ENCODE peak calls at places on chromosomes 3 and 15, in seven cellular contexts. D is A549; R is activated CD8-positive, alpha-beta T cell treated with anti-CD3 and anti-CD28 coated beads for 36 hours; S is AG09309; J is fibroblast of pulmonary artery; L is colonic mucosa; Y is osteocyte. G is an unnamed sample.

GRCh38 chr15:100779331-100780207 is 100.1 kb upstream of the ALDH1A3 start:
- DNase-seq in D (no peak), R (no peak), S (no peak), J (no peak), L (peak; percentile 4), Y (peak; percentile 68), G (no peak)

GRCh38 chr15:52102468-52102867 is 10.1 kb downstream of the BCL2L10 start:
- DNase-seq in D (peak; percentile 67), R (no peak), S (no peak), J (peak; percentile 92), L (no peak), Y (no peak), G (no peak)

GRCh38 chr15:75356006-75356405 is 9.2 kb downstream of the NEIL1 start:
- DNase-seq in D (no peak), R (no peak), S (no peak), J (no peak), L (no peak), Y (no peak), G (no peak)

GRCh38 chr3:188578579-188579363 is 424.8 kb downstream of the LPP start:
- DNase-seq in D (no peak), R (peak; percentile 16), S (peak; percentile 70), J (peak; percentile 95), L (no peak), Y (peak; percentile 83), G (peak; percentile 77)

GRCh38 chr3:89227634-89228033 is 120.2 kb downstream of the EPHA3 start:
- DNase-seq in D (no peak), R (no peak), S (no peak), J (no peak), L (no peak), Y (no peak), G (no peak)

GRCh38 chr15:81225161-81225671 is 28.5 kb downstream of the IL16 start:
- DNase-seq in D (no peak), R (no peak), S (no peak), J (no peak), L (no peak), Y (peak; percentile 56), G (no peak)

GRCh38 chr3:155853214-155854146 is 747 bp downstream of the SLC33A1 start:
- DNase-seq in D (peak; percentile 12), R (peak; percentile 71), S (no peak), J (peak; percentile 30), L (peak; percentile 37), Y (peak; percentile 83), G (no peak)

GRCh38 chr15:50633653-50634052 is 52.9 kb downstream of the TRPM7 start:
- DNase-seq in D (no peak), R (no peak), S (peak; percentile 11), J (peak; percentile 50), L (no peak), Y (no peak), G (no peak)

GRCh38 chr3:115428825-115429224 is 194.5 kb upstream of the GAP43 start:
- DNase-seq in D (peak; percentile 9), R (no peak), S (no peak), J (no peak), L (no peak), Y (no peak), G (no peak)

GRCh38 chr3:50238549-50239026 is 2.6 kb downstream of the GNAI2 start:
- DNase-seq in D (peak; percentile 41), R (peak; percentile 19), S (no peak), J (no peak), L (peak; percentile 94), Y (no peak), G (peak; percentile 69)
- TF ChIP-seq CTCF in D (no peak), R (no peak), S (no peak), J (no peak), L (no peak), Y (no peak), G (no peak)

GRCh38 chr15:64844576-64845140 is 2.9 kb downstream of the PLEKHO2 start:
- DNase-seq in D (no peak), R (peak; percentile 62), S (no peak), J (no peak), L (no peak), Y (no peak), G (no peak)

GRCh38 chr15:64843996-64844395 is 2.3 kb downstream of the PLEKHO2 start:
- DNase-seq in D (no peak), R (no peak), S (no peak), J (no peak), L (no peak), Y (no peak), G (no peak)

GRCh38 chr15:64842099-64842940 is 605 bp downstream of the PLEKHO2 start:
- DNase-seq in D (peak; percentile 44), R (peak; percentile 38), S (no peak), J (peak; percentile 49), L (no peak), Y (no peak), G (no peak)

GRCh38 chr15:64842986-64843561 is 1.4 kb downstream of the PLEKHO2 start:
- DNase-seq in D (no peak), R (no peak), S (no peak), J (peak; percentile 74), L (no peak), Y (no peak), G (peak; percentile 80)

DNA sequence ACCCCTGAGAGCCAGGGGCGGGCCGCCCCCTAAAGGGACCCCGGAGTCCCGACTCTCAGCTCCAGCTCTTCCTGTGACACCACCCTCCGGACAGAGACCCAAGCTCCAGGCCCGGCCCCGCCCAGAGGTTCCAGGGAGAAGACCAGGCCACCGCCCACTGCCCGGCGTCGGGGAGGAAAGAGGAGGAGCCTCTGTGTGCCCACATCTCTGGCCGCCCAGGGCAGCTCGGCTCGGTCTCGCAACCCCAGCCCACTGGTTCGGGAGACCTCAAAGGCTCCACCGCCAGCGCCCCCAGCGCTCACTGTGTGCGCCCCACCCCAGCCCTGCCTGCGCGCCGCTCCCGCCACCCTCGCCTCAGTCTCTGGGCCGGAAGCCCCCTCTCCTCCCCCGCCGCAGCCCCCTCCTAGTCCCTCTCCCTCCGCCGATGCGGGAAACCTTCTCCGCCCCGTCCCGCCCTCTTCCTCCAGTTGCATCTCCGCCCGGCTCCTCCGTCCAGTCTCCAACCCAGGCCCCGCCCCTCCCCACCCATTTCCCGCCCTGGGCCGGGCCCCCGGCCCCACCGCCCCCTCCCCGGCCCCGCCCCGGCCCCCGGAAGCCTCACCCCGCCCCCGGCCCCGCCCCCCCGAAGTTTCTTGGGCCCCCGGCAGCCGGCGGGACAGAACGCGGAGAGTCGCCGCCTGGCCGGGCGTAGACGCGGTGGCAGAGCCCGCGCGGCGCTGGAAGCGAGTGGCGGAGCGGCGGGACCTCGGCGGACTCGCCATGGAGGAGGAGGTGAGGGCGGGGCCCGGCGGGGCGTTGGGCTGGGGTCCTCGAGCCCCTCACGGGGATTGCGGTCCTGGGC is at the start of gene PLEKHO2:
- DNase-seq in D (peak; percentile 93), R (peak; percentile 93), S (peak; percentile 69), J (peak; percentile 96), L (peak; percentile 94), Y (peak; percentile 98), G (peak; percentile 93)
- TF ChIP-seq CTCF in D (no peak), R (peak; percentile 47), S (no peak), J (peak; percentile 5), L (no peak), Y (peak; percentile 27), G (no peak)

GRCh38 chr3:130395916-130396315 is 50.4 kb downstream of the COL6A5 start:
- DNase-seq in D (peak; percentile 15), R (no peak), S (no peak), J (peak; percentile 27), L (no peak), Y (no peak), G (no peak)
- TF ChIP-seq CTCF in D (no peak), R (no peak), S (no peak), J (no peak), L (no peak), Y (no peak), G (no peak)

DNA sequence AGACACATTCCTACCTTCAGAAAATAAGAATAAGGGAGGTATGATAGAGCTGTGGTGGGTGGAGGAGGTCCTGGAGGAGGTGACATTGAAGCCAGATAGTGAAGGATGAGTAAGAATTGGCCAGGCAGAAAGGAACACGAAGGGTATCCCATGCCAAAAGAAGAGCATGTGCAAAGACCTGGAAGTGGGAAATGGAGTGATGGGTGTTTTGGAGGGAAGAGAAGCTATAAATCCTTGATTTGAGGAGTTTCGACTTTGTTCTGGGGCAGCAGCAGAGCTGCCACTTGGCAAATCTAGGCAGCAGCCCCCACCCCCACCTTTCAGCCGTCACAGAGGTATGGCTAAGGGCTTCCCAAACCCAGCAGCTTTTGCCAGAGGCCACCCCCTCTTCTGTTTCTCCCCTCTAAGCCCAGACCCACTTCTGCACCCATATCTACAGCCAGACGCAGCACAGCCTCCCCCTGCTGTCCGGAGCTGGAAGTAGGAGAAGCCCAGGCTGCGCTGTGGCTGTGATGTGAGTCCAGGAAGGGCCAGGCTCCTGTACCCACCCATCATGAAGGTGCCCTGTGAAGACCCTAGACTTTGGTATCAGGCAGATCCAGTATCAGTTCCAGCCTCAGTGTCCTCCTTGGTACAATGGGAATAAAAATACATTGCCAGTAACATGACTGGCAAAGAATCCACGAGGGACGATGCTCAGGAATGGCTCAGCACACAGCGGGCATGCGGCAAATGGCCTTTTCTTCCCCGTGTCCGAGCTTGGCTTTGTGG is 188.7 kb upstream of the LINGO1 start:
- DNase-seq in D (peak; percentile 77), R (peak; percentile 66), S (no peak), J (peak; percentile 68), L (peak; percentile 49), Y (no peak), G (no peak)
- TF ChIP-seq CTCF in D (peak; percentile 81), R (peak; percentile 57), S (peak; percentile 92), J (peak; percentile 89), L (peak; percentile 43), Y (peak; percentile 85), G (no peak)

GRCh38 chr15:41495736-41496599 is 2.3 kb downstream of the ITPKA start:
- DNase-seq in D (no peak), R (no peak), S (no peak), J (no peak), L (peak; percentile 81), Y (no peak), G (no peak)

GRCh38 chr15:41494190-41494921 is 682 bp downstream of the ITPKA start:
- DNase-seq in D (peak; percentile 18), R (peak; percentile 63), S (no peak), J (no peak), L (peak; percentile 52), Y (no peak), G (no peak)

GRCh38 chr15:41493205-41493901 is at the start of gene ITPKA:
- DNase-seq in D (peak; percentile 61), R (peak; percentile 95), S (no peak), J (peak; percentile 67), L (peak; percentile 97), Y (no peak), G (no peak)

GRCh38 chr15:41493902-41494189 is 172 bp downstream of the ITPKA start:
- DNase-seq in D (no peak), R (no peak), S (no peak), J (no peak), L (no peak), Y (no peak), G (no peak)

DNA sequence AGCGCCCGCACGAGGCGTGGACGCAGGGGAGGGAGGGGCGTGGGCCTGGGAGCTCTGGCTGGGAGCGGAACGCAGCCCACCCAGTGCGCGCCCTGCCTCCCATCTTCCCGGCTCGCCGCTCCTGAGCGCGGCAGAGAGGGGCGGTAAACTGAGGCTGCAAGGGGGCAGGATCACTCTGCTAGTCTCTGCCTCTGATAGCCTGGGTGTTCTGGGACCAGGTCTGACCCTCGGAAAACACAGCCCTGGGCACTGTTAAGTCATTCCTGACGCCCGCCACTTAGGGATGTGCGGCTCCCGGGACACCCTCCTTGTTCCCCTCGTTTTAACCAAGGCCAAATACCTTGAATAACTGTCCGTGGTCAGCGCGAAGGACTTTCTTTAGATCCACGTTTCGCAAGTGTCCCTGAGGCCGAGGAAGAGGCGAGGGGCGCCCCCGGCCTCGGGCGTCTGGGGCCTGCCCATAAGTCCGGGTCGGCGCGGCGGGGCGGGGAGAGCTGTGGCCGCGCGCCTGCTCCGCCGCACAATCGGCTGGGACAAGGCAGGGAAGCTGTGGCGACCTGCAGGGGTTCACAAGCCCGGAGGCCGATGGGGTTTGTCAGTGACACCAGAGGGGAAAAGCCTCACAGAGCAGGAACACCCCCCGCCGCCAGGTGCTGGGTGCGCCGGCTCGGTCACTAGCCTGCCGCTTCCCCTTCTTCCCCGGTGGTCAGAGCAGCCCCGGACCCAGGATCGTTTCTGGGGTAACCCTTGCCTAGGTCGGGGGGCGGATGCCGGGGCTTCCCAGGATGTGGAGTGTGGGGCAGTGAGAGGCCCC is 1.5 kb downstream of the ITPKA start:
- DNase-seq in D (no peak), R (peak; percentile 64), S (no peak), J (no peak), L (peak; percentile 66), Y (no peak), G (no peak)
- TF ChIP-seq CTCF in D (no peak), R (no peak), S (no peak), J (no peak), L (no peak), Y (no peak), G (no peak)

G was measured in CD14-positive monocyte.